ENCODE peak calls at places on chromosomes 4 and X, in four cellular contexts. One of them, this sample, is unnamed. For H3K36me3, the result is how much of the 10 kb centered on the place peaks cover.

GRCh38 chrX:153423652-153424051 is 12.4 kb downstream of the ZFP92 start:
- DNase-seq in aorta: no peak
- DNase-seq in Peyer's patch: no peak
- DNase-seq in esophagus squamous epithelium: no peak
- DNase-seq in this sample: no peak

GRCh38 chr4:183132081-183132480 is 33.0 kb downstream of the WWC2 start:
- DNase-seq in aorta: no peak
- DNase-seq in Peyer's patch: no peak
- DNase-seq in esophagus squamous epithelium: no peak
- DNase-seq in this sample: no peak

GRCh38 chr4:134906404-134907023 is 704.9 kb upstream of the PABPC4L start:
- DNase-seq in aorta: no peak
- DNase-seq in Peyer's patch: no peak
- DNase-seq in esophagus squamous epithelium: no peak
- DNase-seq in this sample: peak

GRCh38 chrX:12452268-12452667 is 314.0 kb downstream of the FRMPD4 start:
- DNase-seq in aorta: no peak
- DNase-seq in Peyer's patch: no peak
- DNase-seq in esophagus squamous epithelium: no peak
- DNase-seq in this sample: no peak

GRCh38 chrX:8504451-8504850 is 39.8 kb downstream of the VCX3B start:
- DNase-seq in aorta: no peak
- DNase-seq in Peyer's patch: no peak
- DNase-seq in esophagus squamous epithelium: no peak
- DNase-seq in this sample: no peak

GRCh38 chr4:1939664-1940509 is 68.7 kb downstream of the NSD2 start:
- DNase-seq in aorta: no peak
- DNase-seq in Peyer's patch: no peak
- DNase-seq in esophagus squamous epithelium: no peak
- DNase-seq in this sample: no peak

GRCh38 chr4:6011686-6012085 is 6.5 kb downstream of the C4orf50 start:
- DNase-seq in aorta: no peak
- DNase-seq in Peyer's patch: no peak
- DNase-seq in esophagus squamous epithelium: no peak
- DNase-seq in this sample: no peak

GRCh38 chr4:121462660-121463261 is 81.9 kb upstream of the QRFPR start:
- DNase-seq in aorta: no peak
- DNase-seq in Peyer's patch: no peak
- DNase-seq in esophagus squamous epithelium: no peak
- DNase-seq in this sample: peak

GRCh38 chrX:102115748-102116147 is 9.7 kb upstream of the TCEAL2 start:
- DNase-seq in aorta: no peak
- DNase-seq in Peyer's patch: no peak
- DNase-seq in esophagus squamous epithelium: no peak
- DNase-seq in this sample: no peak

GRCh38 chr4:174005422-174005821 is 278.0 kb downstream of the FBXO8 start:
- DNase-seq in aorta: no peak
- DNase-seq in Peyer's patch: no peak
- DNase-seq in esophagus squamous epithelium: no peak
- DNase-seq in this sample: no peak

GRCh38 chr4:85028910-85029309 is 62.4 kb upstream of the WDFY3 start:
- DNase-seq in aorta: no peak
- DNase-seq in Peyer's patch: no peak
- DNase-seq in esophagus squamous epithelium: no peak
- DNase-seq in this sample: no peak

GRCh38 chrX:17923546-17923945 is 62.4 kb upstream of the RAI2 start:
- DNase-seq in aorta: no peak
- DNase-seq in Peyer's patch: no peak
- DNase-seq in esophagus squamous epithelium: no peak
- DNase-seq in this sample: no peak

GRCh38 chrX:153703036-153703370 is 15.3 kb downstream of the SLC6A8 start:
- DNase-seq in aorta: peak
- DNase-seq in Peyer's patch: no peak
- DNase-seq in esophagus squamous epithelium: no peak
- DNase-seq in this sample: no peak

GRCh38 chr4:99968330-99968729 is 18.3 kb upstream of the H2AZ1 start:
- DNase-seq in aorta: no peak
- DNase-seq in Peyer's patch: no peak
- DNase-seq in esophagus squamous epithelium: no peak
- DNase-seq in this sample: no peak

GRCh38 chrX:15607067-15607466 is 6.3 kb upstream of the ACE2 start:
- DNase-seq in aorta: no peak
- DNase-seq in Peyer's patch: no peak
- DNase-seq in esophagus squamous epithelium: no peak
- DNase-seq in this sample: no peak

GRCh38 chrX:10636337-10636736 is 16.0 kb upstream of the MID1 start:
- DNase-seq in aorta: no peak
- DNase-seq in Peyer's patch: no peak
- DNase-seq in esophagus squamous epithelium: no peak
- DNase-seq in this sample: peak

GRCh38 chr4:110216079-110216478 is 17.7 kb upstream of the ELOVL6 start:
- DNase-seq in aorta: no peak
- DNase-seq in Peyer's patch: no peak
- DNase-seq in esophagus squamous epithelium: no peak
- DNase-seq in this sample: no peak

GRCh38 chr4:18171896-18172295 is 150.3 kb upstream of the LCORL start:
- DNase-seq in aorta: no peak
- DNase-seq in Peyer's patch: no peak
- DNase-seq in esophagus squamous epithelium: no peak
- DNase-seq in this sample: no peak

GRCh38 chrX:8724176-8724757 is 7.7 kb downstream of the ANOS1 start:
- DNase-seq in aorta: no peak
- DNase-seq in Peyer's patch: no peak
- DNase-seq in esophagus squamous epithelium: no peak
- DNase-seq in this sample: peak

GRCh38 chr4:188218392-188218791 is 79.2 kb downstream of the TRIML1 start:
- DNase-seq in aorta: no peak
- DNase-seq in Peyer's patch: no peak
- DNase-seq in esophagus squamous epithelium: no peak
- DNase-seq in this sample: peak

GRCh38 chr4:114026447-114026846 is 47.0 kb upstream of the ARSJ start:
- DNase-seq in aorta: no peak
- DNase-seq in Peyer's patch: no peak
- DNase-seq in esophagus squamous epithelium: no peak
- DNase-seq in this sample: no peak

GRCh38 chr4:41579556-41579955 is 41.6 kb downstream of the LIMCH1 start:
- DNase-seq in aorta: no peak
- DNase-seq in Peyer's patch: no peak
- DNase-seq in esophagus squamous epithelium: no peak
- DNase-seq in this sample: no peak

GRCh38 chrX:150258463-150259430 is 104.4 kb upstream of the MAMLD1 start:
- DNase-seq in aorta: no peak
- DNase-seq in Peyer's patch: no peak
- DNase-seq in esophagus squamous epithelium: no peak
- DNase-seq in this sample: no peak

GRCh38 chrX:118550792-118551191 is 55.2 kb downstream of the DOCK11 start:
- DNase-seq in aorta: no peak
- DNase-seq in Peyer's patch: no peak
- DNase-seq in esophagus squamous epithelium: no peak
- DNase-seq in this sample: no peak

GRCh38 chr4:83389756-83390505 is 55.3 kb upstream of the HPSE start:
- DNase-seq in aorta: no peak
- DNase-seq in Peyer's patch: no peak
- DNase-seq in esophagus squamous epithelium: no peak
- DNase-seq in this sample: peak

GRCh38 chrX:45164021-45164621 is 36.6 kb downstream of the DIPK2B start:
- DNase-seq in aorta: no peak
- DNase-seq in Peyer's patch: no peak
- DNase-seq in esophagus squamous epithelium: no peak
- DNase-seq in this sample: no peak

GRCh38 chr4:124879195-124879594 is 166.7 kb upstream of the ANKRD50 start:
- DNase-seq in aorta: no peak
- DNase-seq in Peyer's patch: no peak
- DNase-seq in esophagus squamous epithelium: no peak
- DNase-seq in this sample: no peak

GRCh38 chr4:8736083-8736825 is 135.4 kb downstream of the HMX1 start:
- DNase-seq in aorta: no peak
- DNase-seq in Peyer's patch: no peak
- DNase-seq in esophagus squamous epithelium: no peak
- DNase-seq in this sample: peak

GRCh38 chr4:38562751-38563198 is 101.2 kb upstream of the KLF3 start:
- DNase-seq in aorta: no peak
- DNase-seq in Peyer's patch: no peak
- DNase-seq in esophagus squamous epithelium: no peak
- DNase-seq in this sample: peak

GRCh38 chr4:2168469-2169319 is 73.2 kb downstream of the HAUS3 start:
- DNase-seq in aorta: no peak
- DNase-seq in Peyer's patch: no peak
- DNase-seq in esophagus squamous epithelium: no peak
- DNase-seq in this sample: no peak

GRCh38 chrX:133185119-133185518 is 33.0 kb downstream of the TFDP3 start:
- DNase-seq in aorta: no peak
- DNase-seq in Peyer's patch: no peak
- DNase-seq in esophagus squamous epithelium: no peak
- DNase-seq in this sample: no peak

GRCh38 chr4:1989533-1990347 is 19.0 kb downstream of the NELFA start:
- DNase-seq in aorta: no peak
- DNase-seq in Peyer's patch: no peak
- DNase-seq in esophagus squamous epithelium: no peak
- DNase-seq in this sample: peak

GRCh38 chrX:141669689-141670088 is 28.9 kb downstream of the SPANXD start:
- DNase-seq in aorta: no peak
- DNase-seq in Peyer's patch: no peak
- DNase-seq in esophagus squamous epithelium: no peak
- DNase-seq in this sample: no peak

GRCh38 chr4:152805071-152805650 is 25.4 kb downstream of the ARFIP1 start:
- DNase-seq in aorta: no peak
- DNase-seq in Peyer's patch: no peak
- DNase-seq in esophagus squamous epithelium: no peak
- DNase-seq in this sample: no peak

GRCh38 chr4:2795558-2796260 is 2.8 kb downstream of the SH3BP2 start:
- DNase-seq in aorta: peak
- DNase-seq in Peyer's patch: no peak
- DNase-seq in esophagus squamous epithelium: no peak
- DNase-seq in this sample: no peak

GRCh38 chrX:1661048-1661921 is 46.4 kb downstream of the ASMT start:
- DNase-seq in aorta: peak
- DNase-seq in Peyer's patch: peak
- DNase-seq in esophagus squamous epithelium: peak
- DNase-seq in this sample: peak

GRCh38 chrX:71367396-71367795 is 1.2 kb downstream of the TAF1 start:
- DNase-seq in aorta: no peak
- DNase-seq in Peyer's patch: no peak
- DNase-seq in esophagus squamous epithelium: no peak
- DNase-seq in this sample: no peak

GRCh38 chr4:110610620-110610939 is 12.3 kb downstream of the PITX2 start:
- DNase-seq in aorta: no peak
- DNase-seq in Peyer's patch: no peak
- DNase-seq in esophagus squamous epithelium: no peak
- DNase-seq in this sample: peak

GRCh38 chrX:118603981-118604380 is 108.4 kb downstream of the DOCK11 start:
- DNase-seq in aorta: no peak
- DNase-seq in Peyer's patch: no peak
- DNase-seq in esophagus squamous epithelium: no peak
- DNase-seq in this sample: peak

GRCh38 chrX:48997865-48998264 is 4.2 kb downstream of the GRIPAP1 start:
- DNase-seq in aorta: no peak
- DNase-seq in Peyer's patch: no peak
- DNase-seq in esophagus squamous epithelium: no peak
- DNase-seq in this sample: no peak
- H3K36me3 ChIP-seq in aorta: under half
- H3K36me3 ChIP-seq in Peyer's patch: under half
- H3K36me3 ChIP-seq in esophagus squamous epithelium: under half
- H3K36me3 ChIP-seq in this sample: under half

GRCh38 chrX:20116087-20116574 is 576 bp downstream of the MAP7D2 start:
- DNase-seq in aorta: no peak
- DNase-seq in Peyer's patch: no peak
- DNase-seq in esophagus squamous epithelium: no peak
- DNase-seq in this sample: peak
- H3K4me3 ChIP-seq in aorta: no peak
- H3K4me3 ChIP-seq in Peyer's patch: peak
- H3K4me3 ChIP-seq in esophagus squamous epithelium: no peak
- H3K4me3 ChIP-seq in this sample: peak

GRCh38 chr4:145153181-145153903 is 27.0 kb downstream of the OTUD4 start:
- DNase-seq in aorta: no peak
- DNase-seq in Peyer's patch: no peak
- DNase-seq in esophagus squamous epithelium: no peak
- DNase-seq in this sample: no peak
- H3K36me3 ChIP-seq in aorta: under half
- H3K36me3 ChIP-seq in Peyer's patch: under half
- H3K36me3 ChIP-seq in esophagus squamous epithelium: under half
- H3K36me3 ChIP-seq in this sample: under half

GRCh38 chr4:76954489-76954888 is 4.9 kb downstream of the SEPTIN11 start:
- DNase-seq in aorta: no peak
- DNase-seq in Peyer's patch: no peak
- DNase-seq in esophagus squamous epithelium: no peak
- DNase-seq in this sample: no peak

GRCh38 chr4:76953956-76954355 is 4.4 kb downstream of the SEPTIN11 start:
- DNase-seq in aorta: no peak
- DNase-seq in Peyer's patch: no peak
- DNase-seq in esophagus squamous epithelium: no peak
- DNase-seq in this sample: no peak

GRCh38 chr4:76952071-76952470 is 2.5 kb downstream of the SEPTIN11 start:
- DNase-seq in aorta: no peak
- DNase-seq in Peyer's patch: no peak
- DNase-seq in esophagus squamous epithelium: no peak
- DNase-seq in this sample: no peak

GRCh38 chr4:76951333-76952033 is 1.9 kb downstream of the SEPTIN11 start:
- DNase-seq in aorta: no peak
- DNase-seq in Peyer's patch: no peak
- DNase-seq in esophagus squamous epithelium: no peak
- DNase-seq in this sample: no peak

GRCh38 chr4:76952631-76953587 is 3.4 kb downstream of the SEPTIN11 start:
- DNase-seq in aorta: no peak
- DNase-seq in Peyer's patch: no peak
- DNase-seq in esophagus squamous epithelium: no peak
- DNase-seq in this sample: no peak
- H3K4me3 ChIP-seq in aorta: no peak
- H3K4me3 ChIP-seq in Peyer's patch: no peak
- H3K4me3 ChIP-seq in esophagus squamous epithelium: no peak
- H3K4me3 ChIP-seq in this sample: no peak

DNA sequence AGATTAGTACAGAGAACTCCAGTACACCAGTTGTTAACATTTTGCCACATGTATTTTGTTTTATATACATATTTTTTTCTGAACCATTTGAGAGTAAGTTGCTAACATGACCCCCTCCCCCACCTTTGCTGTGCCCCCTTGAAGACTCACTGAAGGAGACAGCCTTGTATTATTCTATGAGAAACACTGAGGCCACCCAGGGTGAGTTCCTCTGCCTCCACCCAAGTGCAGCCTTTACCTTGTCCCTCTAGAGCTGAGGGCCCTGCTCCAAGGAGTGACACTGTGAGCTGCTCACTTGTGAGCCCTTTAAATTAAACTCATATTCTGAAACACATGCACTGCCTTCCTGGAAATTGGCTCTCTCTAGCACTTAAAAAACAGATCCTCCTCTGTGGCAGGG is 21.1 kb downstream of the KIT start:
- DNase-seq in aorta: no peak
- DNase-seq in Peyer's patch: no peak
- DNase-seq in esophagus squamous epithelium: no peak
- DNase-seq in this sample: peak
- H3K36me3 ChIP-seq in aorta: under half
- H3K36me3 ChIP-seq in Peyer's patch: under half
- H3K36me3 ChIP-seq in esophagus squamous epithelium: under half
- H3K36me3 ChIP-seq in this sample: under half

This sample was measured in H7.